ENCODE peak calls at places on chromosomes 7 and 10, in five cellular contexts. One of them, this sample, is unnamed.

GRCh38 chr7:105787071-105787470 is 89.3 kb downstream of the ATXN7L1 start:
- DNase-seq in esophagus squamous epithelium: no peak
- DNase-seq in psoas muscle: no peak
- DNase-seq in retinal pigment epithelial cell: no peak
- DNase-seq in brain microvascular endothelial cell: no peak
- DNase-seq in this sample: no peak

GRCh38 chr7:29091722-29092121 is 54.6 kb downstream of the CPVL start:
- DNase-seq in esophagus squamous epithelium: no peak
- DNase-seq in brain microvascular endothelial cell: no peak
- DNase-seq in psoas muscle: no peak
- DNase-seq in retinal pigment epithelial cell: no peak
- DNase-seq in this sample: no peak

GRCh38 chr10:101818958-101819633 is 852 bp upstream of the OGA start:
- DNase-seq in brain microvascular endothelial cell: no peak
- DNase-seq in esophagus squamous epithelium: no peak
- DNase-seq in psoas muscle: no peak
- DNase-seq in retinal pigment epithelial cell: no peak
- DNase-seq in this sample: peak; percentile 46

GRCh38 chr7:154744861-154745258 is 258.1 kb downstream of the PAXIP1 start:
- DNase-seq in brain microvascular endothelial cell: no peak
- DNase-seq in retinal pigment epithelial cell: no peak
- DNase-seq in esophagus squamous epithelium: no peak
- DNase-seq in psoas muscle: no peak
- DNase-seq in this sample: no peak

GRCh38 chr7:23012797-23013714 is 874 bp downstream of the HYCC1 start:
- DNase-seq in retinal pigment epithelial cell: no peak
- DNase-seq in esophagus squamous epithelium: no peak
- DNase-seq in brain microvascular endothelial cell: peak; percentile 18
- DNase-seq in psoas muscle: peak; percentile 30
- DNase-seq in this sample: peak; percentile 12

GRCh38 chr10:86670876-86671275 is 2.6 kb downstream of the LDB3 start:
- DNase-seq in esophagus squamous epithelium: no peak
- DNase-seq in retinal pigment epithelial cell: no peak
- DNase-seq in brain microvascular endothelial cell: no peak
- DNase-seq in psoas muscle: no peak
- DNase-seq in this sample: no peak

GRCh38 chr10:80414126-80414898 is 6.0 kb downstream of the PRXL2A start:
- DNase-seq in esophagus squamous epithelium: no peak
- DNase-seq in brain microvascular endothelial cell: no peak
- DNase-seq in retinal pigment epithelial cell: no peak
- DNase-seq in psoas muscle: no peak
- DNase-seq in this sample: no peak

GRCh38 chr10:3786295-3786981 is 1.4 kb upstream of the KLF6 start:
- DNase-seq in psoas muscle: peak; percentile 29
- DNase-seq in esophagus squamous epithelium: no peak
- DNase-seq in brain microvascular endothelial cell: no peak
- DNase-seq in retinal pigment epithelial cell: no peak
- DNase-seq in this sample: peak; percentile 90

GRCh38 chr7:132116369-132116768 is 459.9 kb downstream of the PLXNA4 start:
- DNase-seq in retinal pigment epithelial cell: no peak
- DNase-seq in psoas muscle: no peak
- DNase-seq in brain microvascular endothelial cell: no peak
- DNase-seq in esophagus squamous epithelium: no peak
- DNase-seq in this sample: no peak

GRCh38 chr10:42876945-42877344 is 94.3 kb downstream of the BMS1 start:
- DNase-seq in brain microvascular endothelial cell: no peak
- DNase-seq in esophagus squamous epithelium: no peak
- DNase-seq in psoas muscle: no peak
- DNase-seq in retinal pigment epithelial cell: no peak
- DNase-seq in this sample: no peak

GRCh38 chr7:101626069-101626671 is 2.9 kb downstream of the MYL10 start:
- DNase-seq in psoas muscle: no peak
- DNase-seq in esophagus squamous epithelium: no peak
- DNase-seq in brain microvascular endothelial cell: no peak
- DNase-seq in retinal pigment epithelial cell: no peak
- DNase-seq in this sample: no peak

GRCh38 chr7:74256446-74257408 is 2.5 kb upstream of the RFC2 start:
- DNase-seq in brain microvascular endothelial cell: peak; percentile 92
- DNase-seq in psoas muscle: no peak
- DNase-seq in esophagus squamous epithelium: no peak
- DNase-seq in retinal pigment epithelial cell: no peak
- DNase-seq in this sample: no peak

GRCh38 chr7:149468208-149468607 is 7.3 kb upstream of the ZNF777 start:
- DNase-seq in psoas muscle: no peak
- DNase-seq in brain microvascular endothelial cell: no peak
- DNase-seq in esophagus squamous epithelium: no peak
- DNase-seq in retinal pigment epithelial cell: no peak
- DNase-seq in this sample: no peak

GRCh38 chr10:124072541-124072940 is 20.9 kb downstream of the CHST15 start:
- DNase-seq in esophagus squamous epithelium: no peak
- DNase-seq in psoas muscle: no peak
- DNase-seq in brain microvascular endothelial cell: no peak
- DNase-seq in retinal pigment epithelial cell: no peak
- DNase-seq in this sample: no peak

GRCh38 chr10:1401056-1401965 is 336.0 kb downstream of the ADARB2 start:
- DNase-seq in psoas muscle: no peak
- DNase-seq in esophagus squamous epithelium: no peak
- DNase-seq in retinal pigment epithelial cell: no peak
- DNase-seq in brain microvascular endothelial cell: no peak
- DNase-seq in this sample: no peak

GRCh38 chr10:29130190-29130673 is 158.6 kb upstream of the LYZL1 start:
- DNase-seq in retinal pigment epithelial cell: no peak
- DNase-seq in esophagus squamous epithelium: no peak
- DNase-seq in psoas muscle: no peak
- DNase-seq in brain microvascular endothelial cell: no peak
- DNase-seq in this sample: peak; percentile 16

GRCh38 chr10:106863549-106863948 is 301.0 kb downstream of the SORCS1 start:
- DNase-seq in brain microvascular endothelial cell: no peak
- DNase-seq in esophagus squamous epithelium: no peak
- DNase-seq in psoas muscle: no peak
- DNase-seq in retinal pigment epithelial cell: no peak
- DNase-seq in this sample: no peak

GRCh38 chr10:124650820-124651401 is 93.3 kb downstream of the FAM53B start:
- DNase-seq in brain microvascular endothelial cell: no peak
- DNase-seq in retinal pigment epithelial cell: no peak
- DNase-seq in esophagus squamous epithelium: no peak
- DNase-seq in psoas muscle: no peak
- DNase-seq in this sample: no peak

GRCh38 chr7:49324707-49325106 is 400.4 kb downstream of the CDC14C start:
- DNase-seq in psoas muscle: no peak
- DNase-seq in brain microvascular endothelial cell: no peak
- DNase-seq in retinal pigment epithelial cell: no peak
- DNase-seq in esophagus squamous epithelium: no peak
- DNase-seq in this sample: no peak

GRCh38 chr7:91883676-91884362 is 3.3 kb upstream of the MTERF1 start:
- DNase-seq in esophagus squamous epithelium: no peak
- DNase-seq in psoas muscle: no peak
- DNase-seq in retinal pigment epithelial cell: peak; percentile 66
- DNase-seq in brain microvascular endothelial cell: no peak
- DNase-seq in this sample: no peak

GRCh38 chr7:156608176-156608478 is 32.4 kb upstream of the RNF32 start:
- DNase-seq in psoas muscle: no peak
- DNase-seq in retinal pigment epithelial cell: no peak
- DNase-seq in brain microvascular endothelial cell: no peak
- DNase-seq in esophagus squamous epithelium: no peak
- DNase-seq in this sample: no peak

GRCh38 chr7:156606618-156607331 is 33.8 kb upstream of the RNF32 start:
- DNase-seq in retinal pigment epithelial cell: no peak
- DNase-seq in psoas muscle: no peak
- DNase-seq in esophagus squamous epithelium: no peak
- DNase-seq in brain microvascular endothelial cell: no peak
- DNase-seq in this sample: no peak

GRCh38 chr7:156609010-156609877 is 31.3 kb upstream of the RNF32 start:
- DNase-seq in psoas muscle: no peak
- DNase-seq in esophagus squamous epithelium: no peak
- DNase-seq in retinal pigment epithelial cell: no peak
- DNase-seq in brain microvascular endothelial cell: no peak
- DNase-seq in this sample: no peak

GRCh38 chr7:156606135-156606534 is 34.4 kb upstream of the RNF32 start:
- DNase-seq in retinal pigment epithelial cell: no peak
- DNase-seq in brain microvascular endothelial cell: no peak
- DNase-seq in esophagus squamous epithelium: no peak
- DNase-seq in psoas muscle: no peak
- DNase-seq in this sample: no peak

DNA sequence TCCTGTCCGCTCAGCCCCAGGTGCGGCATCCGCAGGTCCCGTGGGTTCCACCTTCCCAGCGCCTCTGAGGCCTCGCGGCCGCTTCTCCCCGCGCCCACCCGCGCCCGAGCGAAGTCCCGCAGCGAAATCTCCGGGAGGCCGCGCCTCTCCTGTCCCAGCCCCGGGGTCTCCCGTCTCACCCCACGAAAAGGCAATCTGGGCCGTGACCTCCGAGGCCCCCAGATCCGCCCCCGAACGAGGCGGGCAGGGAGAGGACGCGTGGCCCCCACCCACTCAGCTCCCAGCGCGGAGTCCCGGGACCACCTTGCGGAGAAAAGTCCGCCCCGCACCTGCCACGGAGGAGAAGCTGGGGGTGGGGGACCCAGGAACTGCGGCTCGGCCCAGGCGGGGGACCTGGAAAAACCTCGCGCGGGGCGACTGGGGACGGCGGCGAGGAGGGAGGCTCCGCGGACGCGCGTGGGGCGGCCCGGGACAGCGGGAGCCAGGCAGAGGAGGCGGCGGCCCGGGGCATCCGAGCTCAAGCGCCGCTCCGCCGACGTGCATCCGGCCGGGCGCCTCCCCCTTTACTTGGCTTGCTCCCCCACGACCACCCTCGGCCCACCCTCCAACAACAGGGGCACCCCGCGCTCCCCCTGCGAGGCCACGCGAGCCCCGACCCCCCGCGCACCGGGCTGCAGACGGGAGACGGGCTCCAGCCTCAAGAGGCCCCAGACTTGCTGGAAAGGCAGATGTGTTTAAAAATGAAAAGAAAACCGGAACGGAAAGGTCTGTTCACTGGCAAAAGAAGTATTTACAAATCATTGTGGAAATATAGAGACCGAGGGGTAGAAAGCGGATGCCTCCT is 33.0 kb upstream of the RNF32 start:
- DNase-seq in retinal pigment epithelial cell: no peak
- DNase-seq in brain microvascular endothelial cell: no peak
- DNase-seq in esophagus squamous epithelium: no peak
- DNase-seq in psoas muscle: no peak
- DNase-seq in this sample: no peak
- H3K4me3 ChIP-seq in retinal pigment epithelial cell: peak overlapping the region; percentile 29
- H3K4me3 ChIP-seq in brain microvascular endothelial cell: peak overlapping the region; percentile 35
- H3K4me3 ChIP-seq in esophagus squamous epithelium: peak overlapping the region; percentile 22
- H3K4me3 ChIP-seq in psoas muscle: peak overlapping the region; percentile 53
- H3K4me3 ChIP-seq in this sample: peak overlapping the region; percentile 49

GRCh38 chr10:49393757-49394156 is 2.1 kb downstream of the DRGX start:
- DNase-seq in retinal pigment epithelial cell: no peak
- DNase-seq in esophagus squamous epithelium: no peak
- DNase-seq in brain microvascular endothelial cell: no peak
- DNase-seq in psoas muscle: no peak
- DNase-seq in this sample: no peak
- TF ChIP-seq CTCF in retinal pigment epithelial cell: no peak
- TF ChIP-seq CTCF in esophagus squamous epithelium: no peak
- TF ChIP-seq CTCF in brain microvascular endothelial cell: peak; percentile 3
- TF ChIP-seq CTCF in psoas muscle: no peak
- TF ChIP-seq CTCF in this sample: peak; percentile 9

GRCh38 chr10:15720635-15721310 is 1.1 kb upstream of the ITGA8 start:
- DNase-seq in brain microvascular endothelial cell: no peak
- DNase-seq in psoas muscle: no peak
- DNase-seq in retinal pigment epithelial cell: no peak
- DNase-seq in esophagus squamous epithelium: no peak
- DNase-seq in this sample: no peak
- H3K4me3 ChIP-seq in brain microvascular endothelial cell: no peak overlapping the region
- H3K4me3 ChIP-seq in psoas muscle: no peak overlapping the region
- H3K4me3 ChIP-seq in retinal pigment epithelial cell: no peak overlapping the region
- H3K4me3 ChIP-seq in esophagus squamous epithelium: no peak overlapping the region
- H3K4me3 ChIP-seq in this sample: no peak overlapping the region

DNA sequence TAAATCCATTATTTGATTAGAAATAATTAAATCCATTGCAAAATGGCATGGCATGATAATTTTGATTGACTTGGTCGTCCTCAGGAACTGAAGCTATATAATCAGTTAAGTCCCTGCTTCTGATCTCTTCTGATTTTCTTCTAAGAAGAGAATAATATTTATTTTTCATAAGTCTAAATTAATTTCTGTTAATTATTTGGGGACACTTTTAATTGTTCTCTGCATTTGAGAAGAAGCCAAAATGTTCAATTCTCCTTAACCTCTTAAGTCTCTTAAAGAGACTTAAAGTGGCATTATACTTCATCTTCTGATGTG is 67.2 kb downstream of the CAV1 start:
- DNase-seq in retinal pigment epithelial cell: no peak
- DNase-seq in psoas muscle: no peak
- DNase-seq in esophagus squamous epithelium: no peak
- DNase-seq in brain microvascular endothelial cell: no peak
- DNase-seq in this sample: no peak
- TF ChIP-seq CTCF in retinal pigment epithelial cell: no peak
- TF ChIP-seq CTCF in psoas muscle: no peak
- TF ChIP-seq CTCF in esophagus squamous epithelium: no peak
- TF ChIP-seq CTCF in brain microvascular endothelial cell: no peak
- TF ChIP-seq CTCF in this sample: no peak

DNA sequence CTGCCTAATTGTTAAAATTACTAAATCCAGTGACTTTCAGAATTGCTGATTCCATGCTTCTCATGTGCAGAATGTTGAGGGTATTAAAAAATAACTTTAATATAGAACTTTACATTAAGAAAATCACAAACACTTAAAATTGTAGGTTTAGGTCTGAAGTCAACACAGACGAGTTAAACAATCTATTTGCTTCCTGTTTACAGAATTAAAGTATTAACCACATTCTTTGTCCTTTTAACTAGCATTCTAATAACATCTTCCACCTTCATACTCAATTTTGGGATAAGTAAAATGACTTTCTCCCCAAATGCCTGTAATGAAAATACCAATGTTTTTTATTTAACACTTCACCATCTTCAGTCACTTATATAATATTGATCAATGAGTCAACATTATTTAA is 2.2 kb downstream of the ITGB1 start:
- DNase-seq in brain microvascular endothelial cell: no peak
- DNase-seq in retinal pigment epithelial cell: no peak
- DNase-seq in psoas muscle: no peak
- DNase-seq in esophagus squamous epithelium: no peak
- DNase-seq in this sample: no peak
- H3K4me3 ChIP-seq in brain microvascular endothelial cell: peak overlapping the region; percentile 84
- H3K4me3 ChIP-seq in retinal pigment epithelial cell: peak overlapping the region; percentile 78
- H3K4me3 ChIP-seq in psoas muscle: peak overlapping the region; percentile 95
- H3K4me3 ChIP-seq in esophagus squamous epithelium: peak overlapping the region; percentile 96
- H3K4me3 ChIP-seq in this sample: peak overlapping the region; percentile 93

DNA sequence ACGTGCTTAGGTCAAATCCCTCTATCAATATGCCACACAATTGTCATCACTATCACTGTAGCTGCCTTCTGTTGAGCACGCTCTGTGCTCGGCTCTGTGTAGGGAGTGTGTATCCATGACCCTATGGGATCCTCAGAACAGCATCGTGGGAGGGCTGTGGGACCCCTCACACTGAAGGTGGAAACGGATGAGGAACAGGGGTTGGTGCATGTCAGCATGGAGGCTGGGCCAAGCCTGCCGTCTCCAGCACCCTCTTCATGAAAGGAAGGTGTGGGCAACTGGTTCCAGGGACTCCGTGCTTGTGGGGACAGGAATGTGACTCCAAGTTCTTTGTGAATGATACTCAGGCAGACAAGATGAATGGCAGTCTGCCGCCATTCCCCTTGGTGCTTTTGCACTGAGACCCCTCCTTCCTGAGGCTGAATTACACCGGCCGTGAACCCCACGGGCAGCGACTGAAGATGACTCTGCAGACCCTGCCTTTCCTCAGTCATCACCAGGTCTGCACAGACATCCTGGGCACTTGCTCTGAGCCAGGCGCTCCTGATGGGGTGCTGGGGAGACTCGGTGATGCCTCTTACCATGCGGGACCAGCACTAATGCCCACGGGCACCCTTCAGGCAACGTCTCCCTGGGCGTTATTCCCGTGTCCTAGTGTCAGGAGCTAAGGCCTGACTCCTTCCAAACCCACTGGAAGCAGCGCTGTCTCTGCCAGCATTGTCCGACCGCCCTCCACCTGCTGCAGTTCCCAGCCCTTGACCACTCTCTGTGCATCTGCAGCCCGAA is 495.2 kb downstream of the TCERG1L start:
- DNase-seq in esophagus squamous epithelium: no peak
- DNase-seq in brain microvascular endothelial cell: no peak
- DNase-seq in retinal pigment epithelial cell: no peak
- DNase-seq in psoas muscle: no peak
- DNase-seq in this sample: no peak
- TF ChIP-seq CTCF in esophagus squamous epithelium: no peak
- TF ChIP-seq CTCF in brain microvascular endothelial cell: no peak
- TF ChIP-seq CTCF in retinal pigment epithelial cell: no peak
- TF ChIP-seq CTCF in psoas muscle: no peak
- TF ChIP-seq CTCF in this sample: no peak